ENCODE peak calls at places on chromosomes 11 and 22, in ten cellular contexts. E is astrocyte, O is ovary, N is BE2C, F is HL-60, V is neural progenitor cell, D is GM23338, I is dorsolateral prefrontal cortex, W is tibial artery, L is Peyer's patch. H is an unnamed sample. For H3K27me3, the result is how much of the 10 kb centered on the place peaks cover.

GRCh38 chr11:129605815-129606214 is 209.8 kb upstream of the TMEM45B start:
- DNase-seq in E (no peak), O (no peak), N (no peak), F (no peak), V (no peak), D (no peak), I (no peak), W (no peak), L (no peak), H (no peak)

GRCh38 chr11:73577496-73577917 is 20.4 kb downstream of the FAM168A start:
- DNase-seq in E (peak), O (no peak), N (no peak), F (no peak), V (no peak), D (no peak), I (no peak), W (no peak), L (no peak), H (peak)

GRCh38 chr11:72631806-72632731 is 42.2 kb downstream of the PDE2A start:
- DNase-seq in E (no peak), O (no peak), N (peak), F (no peak), V (no peak), D (no peak), I (peak), W (peak), L (no peak), H (no peak)

GRCh38 chr11:64829536-64830251 is 14.8 kb downstream of the CDC42BPG start:
- DNase-seq in E (no peak), O (no peak), N (no peak), F (no peak), V (no peak), D (no peak), I (no peak), W (no peak), L (no peak), H (no peak)

GRCh38 chr22:46674367-46674781 is 54.2 kb downstream of the GRAMD4 start:
- DNase-seq in E (no peak), O (no peak), N (no peak), F (peak), V (no peak), D (no peak), I (no peak), W (peak), L (no peak), H (no peak)

GRCh38 chr11:102341844-102342318 is 5.1 kb upstream of the BIRC2 start:
- DNase-seq in E (peak), O (peak), N (peak), F (peak), V (peak), D (peak), I (peak), W (peak), L (no peak), H (peak)

GRCh38 chr11:12746593-12747097 is 72.4 kb downstream of the TEAD1 start:
- DNase-seq in E (peak), O (peak), N (peak), F (no peak), V (peak), D (peak), I (no peak), W (no peak), L (no peak), H (peak)

GRCh38 chr11:47987781-47988180 is 7.4 kb downstream of the PTPRJ start:
- DNase-seq in E (no peak), O (no peak), N (no peak), F (no peak), V (no peak), D (no peak), I (no peak), W (no peak), L (no peak), H (no peak)

GRCh38 chr11:65435981-65436411 is 13.4 kb downstream of the NEAT1 start:
- DNase-seq in E (no peak), O (no peak), N (no peak), F (no peak), V (no peak), D (no peak), I (peak), W (no peak), L (peak), H (no peak)

GRCh38 chr11:12539570-12539969 is 134.7 kb upstream of the TEAD1 start:
- DNase-seq in E (peak), O (no peak), N (no peak), F (no peak), V (no peak), D (no peak), I (no peak), W (peak), L (no peak), H (peak)

GRCh38 chr11:3164138-3164539 is 971 bp downstream of the OSBPL5 start:
- DNase-seq in E (no peak), O (peak), N (peak), F (no peak), V (no peak), D (no peak), I (no peak), W (peak), L (peak), H (no peak)

GRCh38 chr11:92693146-92693545 is 276.3 kb upstream of the MTNR1B start:
- DNase-seq in E (peak), O (no peak), N (no peak), F (no peak), V (no peak), D (no peak), I (no peak), W (no peak), L (no peak), H (no peak)

GRCh38 chr22:24789516-24789915 is 15.0 kb upstream of the PIWIL3 start:
- DNase-seq in E (no peak), O (no peak), N (no peak), F (no peak), V (no peak), D (no peak), I (no peak), W (no peak), L (no peak), H (no peak)

GRCh38 chr22:30923168-30923900 is 45.2 kb downstream of the MORC2 start:
- DNase-seq in E (no peak), O (no peak), N (no peak), F (no peak), V (no peak), D (no peak), I (peak), W (peak), L (no peak), H (no peak)

GRCh38 chr11:85886089-85887056 is 31.2 kb downstream of the CCDC83 start:
- DNase-seq in E (peak), O (no peak), N (no peak), F (no peak), V (no peak), D (no peak), I (no peak), W (no peak), L (no peak), H (no peak)

GRCh38 chr22:32341122-32341740 is 16.4 kb upstream of the RFPL3 start:
- DNase-seq in E (peak), O (no peak), N (no peak), F (no peak), V (peak), D (no peak), I (no peak), W (no peak), L (no peak), H (no peak)

GRCh38 chr11:1012740-1013627 is 23.5 kb downstream of the MUC6 start:
- DNase-seq in E (no peak), O (no peak), N (peak), F (no peak), V (no peak), D (no peak), I (no peak), W (no peak), L (no peak), H (no peak)

GRCh38 chr22:38230108-38230825 is 28.5 kb downstream of the MAFF start:
- DNase-seq in E (no peak), O (no peak), N (peak), F (no peak), V (peak), D (peak), I (no peak), W (no peak), L (peak), H (no peak)

GRCh38 chr11:112785717-112786116 is 175.5 kb upstream of the NCAM1 start:
- DNase-seq in E (peak), O (no peak), N (no peak), F (no peak), V (no peak), D (no peak), I (no peak), W (no peak), L (no peak), H (no peak)

GRCh38 chr22:30685178-30685577 is 9.5 kb upstream of the OSBP2 start:
- DNase-seq in E (no peak), O (no peak), N (no peak), F (no peak), V (no peak), D (no peak), I (no peak), W (no peak), L (no peak), H (no peak)

GRCh38 chr11:38014405-38014804 is 1416.4 kb upstream of the RAG2 start:
- DNase-seq in E (peak), O (no peak), N (no peak), F (no peak), V (no peak), D (no peak), I (no peak), W (no peak), L (no peak), H (no peak)

GRCh38 chr11:77967753-77968152 is 26.7 kb downstream of the INTS4 start:
- DNase-seq in E (no peak), O (no peak), N (no peak), F (no peak), V (no peak), D (no peak), I (no peak), W (no peak), L (no peak), H (no peak)

GRCh38 chr22:27863556-27863955 is 55.5 kb downstream of the PITPNB start:
- DNase-seq in E (no peak), O (no peak), N (no peak), F (no peak), V (no peak), D (no peak), I (no peak), W (no peak), L (no peak), H (no peak)

GRCh38 chr11:119723952-119724325 is 5.1 kb downstream of the NECTIN1 start:
- DNase-seq in E (no peak), O (no peak), N (no peak), F (no peak), V (no peak), D (no peak), I (no peak), W (no peak), L (no peak), H (no peak)

GRCh38 chr22:29254283-29254653 is 13.5 kb downstream of the RHBDD3 start:
- DNase-seq in E (no peak), O (no peak), N (no peak), F (no peak), V (no peak), D (no peak), I (no peak), W (peak), L (no peak), H (no peak)

GRCh38 chr22:30386960-30387848 is at the start of gene RNF215:
- DNase-seq in E (peak), O (peak), N (peak), F (peak), V (peak), D (peak), I (peak), W (peak), L (peak), H (peak)

GRCh38 chr11:64727131-64727530 is 4.1 kb upstream of the NRXN2 start:
- DNase-seq in E (no peak), O (no peak), N (no peak), F (no peak), V (no peak), D (no peak), I (no peak), W (no peak), L (no peak), H (no peak)

GRCh38 chr11:27362032-27362431 is 983 bp downstream of the CCDC34 start:
- DNase-seq in E (no peak), O (no peak), N (no peak), F (no peak), V (no peak), D (no peak), I (no peak), W (no peak), L (no peak), H (no peak)

GRCh38 chr11:117565709-117566108 is 231.3 kb downstream of the DSCAML1 start:
- DNase-seq in E (no peak), O (no peak), N (peak), F (no peak), V (peak), D (no peak), I (no peak), W (no peak), L (peak), H (no peak)

GRCh38 chr11:35040221-35040942 is 98.6 kb upstream of the CD44 start:
- DNase-seq in E (peak), O (no peak), N (no peak), F (peak), V (no peak), D (no peak), I (no peak), W (no peak), L (no peak), H (no peak)

GRCh38 chr22:30591191-30591587 is 521 bp downstream of the PES1 start:
- DNase-seq in E (peak), O (no peak), N (no peak), F (no peak), V (no peak), D (no peak), I (no peak), W (no peak), L (no peak), H (no peak)

GRCh38 chr22:49702068-49702397 is 125.6 kb downstream of the BRD1 start:
- DNase-seq in E (no peak), O (no peak), N (no peak), F (no peak), V (no peak), D (no peak), I (no peak), W (no peak), L (no peak), H (no peak)
- TF ChIP-seq CTCF in E (no peak), O (no peak), N (no peak), F (no peak), V (no peak), D (no peak), I (no peak), W (no peak), L (no peak), H (no peak)

GRCh38 chr22:40634119-40634903 is 2.2 kb downstream of the MRTFA start:
- DNase-seq in E (no peak), O (no peak), N (no peak), F (no peak), V (no peak), D (no peak), I (no peak), W (peak), L (no peak), H (no peak)
- H3K4me3 ChIP-seq in E (peak), O (peak), N (no peak), F (no peak), V (peak), D (peak), I (no peak), W (peak), L (no peak), H (peak)

GRCh38 chr11:124570160-124570559 is 363 bp downstream of the OR8A1 start:
- DNase-seq in E (no peak), O (no peak), N (no peak), F (no peak), V (no peak), D (no peak), I (no peak), W (no peak), L (no peak), H (no peak)
- H3K27me3 ChIP-seq in E (under half), O (under half), N (under half), F (under half), V (under half), D (under half), I (under half), W (under half), L (under half), H (under half)

GRCh38 chr11:125441648-125442410 is 54.2 kb downstream of the FEZ1 start:
- DNase-seq in E (no peak), O (no peak), N (no peak), F (no peak), V (peak), D (peak), I (peak), W (peak), L (no peak), H (no peak)

GRCh38 chr11:125445731-125446130 is 50.3 kb downstream of the FEZ1 start:
- DNase-seq in E (no peak), O (no peak), N (no peak), F (no peak), V (no peak), D (no peak), I (no peak), W (peak), L (no peak), H (no peak)

GRCh38 chr11:125442946-125443345 is 53.1 kb downstream of the FEZ1 start:
- DNase-seq in E (no peak), O (no peak), N (no peak), F (no peak), V (no peak), D (no peak), I (no peak), W (peak), L (no peak), H (no peak)

GRCh38 chr11:125446279-125446678 is 49.8 kb downstream of the FEZ1 start:
- DNase-seq in E (no peak), O (no peak), N (no peak), F (no peak), V (no peak), D (no peak), I (no peak), W (no peak), L (no peak), H (no peak)

GRCh38 chr11:125443767-125444311 is 52.2 kb downstream of the FEZ1 start:
- DNase-seq in E (no peak), O (no peak), N (no peak), F (no peak), V (peak), D (peak), I (no peak), W (no peak), L (no peak), H (no peak)
- TF ChIP-seq CTCF in E (no peak), O (no peak), N (no peak), F (no peak), V (no peak), D (no peak), I (no peak), W (no peak), L (no peak), H (no peak)

DNA sequence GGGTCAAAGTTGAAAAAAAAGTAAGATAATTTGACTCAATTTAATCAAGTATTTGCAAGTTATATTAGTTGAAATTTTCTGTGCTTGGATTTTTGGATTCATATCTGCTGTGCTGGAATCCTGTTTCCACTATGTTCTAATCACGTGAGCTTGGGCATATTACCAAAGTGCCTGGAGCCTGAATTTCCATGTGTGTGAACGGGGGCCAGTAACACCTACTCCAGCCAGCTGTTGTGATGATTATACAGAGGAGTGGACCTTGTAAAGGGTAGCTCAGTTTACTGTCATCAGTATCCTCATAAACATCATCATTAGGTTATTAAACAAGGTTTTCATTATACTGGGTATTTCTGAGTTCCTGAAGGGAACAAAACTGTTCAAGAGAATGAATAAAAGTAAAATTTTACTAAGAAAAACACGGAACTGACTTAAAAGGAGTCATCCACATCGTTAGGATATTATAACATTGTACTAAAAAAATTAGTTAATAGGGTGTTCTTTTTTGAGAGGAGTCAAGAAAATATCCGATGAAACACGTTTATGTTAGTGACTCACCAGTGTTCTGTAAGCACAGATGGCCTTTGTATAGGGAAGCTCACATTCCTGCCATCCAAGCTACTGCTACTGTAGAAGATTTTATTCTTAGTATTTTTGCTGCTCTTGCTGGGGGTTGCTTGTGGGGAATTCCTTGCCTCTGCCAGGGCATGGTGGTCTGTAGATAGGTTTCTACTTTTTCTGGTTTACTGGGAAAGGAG is 144.1 kb downstream of the ARHGAP42 start:
- DNase-seq in E (peak), O (peak), N (no peak), F (no peak), V (no peak), D (peak), I (no peak), W (no peak), L (no peak), H (no peak)
- H3K4me3 ChIP-seq in E (no peak), O (no peak), N (no peak), F (no peak), V (no peak), D (no peak), I (no peak), W (no peak), L (no peak), H (no peak)

GRCh38 chr11:83768476-83768875 is 482.3 kb upstream of the CCDC90B start:
- DNase-seq in E (no peak), O (no peak), N (no peak), F (no peak), V (no peak), D (no peak), I (no peak), W (no peak), L (no peak), H (no peak)

GRCh38 chr11:83778598-83778997 is 492.4 kb upstream of the CCDC90B start:
- DNase-seq in E (no peak), O (no peak), N (no peak), F (no peak), V (no peak), D (no peak), I (no peak), W (no peak), L (no peak), H (no peak)

GRCh38 chr11:83779876-83780275 is 493.7 kb upstream of the CCDC90B start:
- DNase-seq in E (no peak), O (no peak), N (no peak), F (no peak), V (no peak), D (no peak), I (no peak), W (no peak), L (no peak), H (no peak)

DNA sequence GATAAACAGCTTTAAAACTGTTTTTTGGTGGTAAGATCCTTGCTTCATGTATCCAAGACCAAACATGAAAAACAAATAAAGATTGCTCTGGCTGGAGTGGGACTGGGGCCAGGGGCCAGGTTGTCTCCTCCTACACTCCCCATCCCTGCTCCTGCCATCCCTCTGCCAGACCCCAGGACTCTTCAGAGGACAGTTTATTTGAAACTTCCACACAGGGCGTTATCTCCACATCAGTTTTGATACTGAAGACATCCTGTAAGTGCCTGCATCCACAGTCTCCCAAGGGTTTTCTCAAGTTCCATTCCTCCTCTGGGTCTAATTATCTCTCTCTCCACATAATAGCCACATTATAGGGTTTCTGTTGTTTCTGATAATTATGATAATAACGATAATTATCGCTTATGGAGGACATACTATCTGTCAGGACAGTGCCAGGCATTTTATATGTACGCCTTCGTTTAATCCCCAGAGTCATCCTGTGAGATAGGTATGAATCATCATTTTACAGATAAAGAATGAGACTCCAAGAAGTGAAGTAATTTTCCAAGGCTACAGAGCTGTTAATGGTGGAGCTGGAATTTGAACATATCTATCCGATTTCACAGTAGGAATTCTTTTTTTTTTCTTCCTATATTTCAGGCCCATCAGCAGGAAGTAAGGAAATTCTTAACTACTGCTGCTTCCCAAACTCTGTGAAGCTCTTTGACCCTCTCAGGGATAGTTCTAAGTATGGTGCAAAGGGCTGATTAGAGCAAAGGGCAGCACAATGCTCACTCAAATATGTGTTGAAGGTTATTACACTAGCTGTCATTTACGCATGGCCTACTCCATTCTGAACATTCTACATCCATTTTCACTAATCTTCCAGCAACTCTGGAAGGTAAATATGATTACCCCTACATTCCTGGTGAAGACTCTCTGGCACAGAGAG is 488.0 kb upstream of the CCDC90B start:
- DNase-seq in E (peak), O (no peak), N (peak), F (no peak), V (no peak), D (no peak), I (no peak), W (no peak), L (no peak), H (no peak)
- H3K27me3 ChIP-seq in E (under half), O (under half), N (under half), F (under half), V (under half), D (under half), I (under half), W (under half), L (under half), H (under half)

GRCh38 chr11:95154514-95154913 is 64.9 kb downstream of the ENDOD1 start:
- DNase-seq in E (no peak), O (peak), N (peak), F (peak), V (peak), D (peak), I (no peak), W (no peak), L (no peak), H (no peak)
- TF ChIP-seq CTCF in E (peak), O (peak), N (peak), F (peak), V (peak), D (peak), I (peak), W (peak), L (peak), H (peak)

GRCh38 chr11:62552465-62552782 is 5.8 kb upstream of the AHNAK start:
- DNase-seq in E (no peak), O (no peak), N (no peak), F (no peak), V (peak), D (peak), I (no peak), W (no peak), L (no peak), H (no peak)
- H3K4me3 ChIP-seq in E (peak), O (no peak), N (no peak), F (no peak), V (no peak), D (peak), I (no peak), W (no peak), L (no peak), H (peak)

H was measured in AG04450.